ENCODE peak calls at places on chromosome 7, in four cellular contexts. One of them, this sample, is unnamed.

GRCh38 chr7:71735961-71736556 is 604.1 kb downstream of the GALNT17 start:
- DNase-seq in WTC11: peak
- DNase-seq in K562: peak
- DNase-seq in HepG2: peak
- DNase-seq in this sample: peak

GRCh38 chr7:159280008-159280407 is 135.3 kb upstream of the VIPR2 start:
- DNase-seq in WTC11: no peak
- DNase-seq in K562: no peak
- DNase-seq in HepG2: no peak
- DNase-seq in this sample: no peak

GRCh38 chr7:66047426-66047825 is 28.2 kb upstream of the ASL start:
- DNase-seq in WTC11: no peak
- DNase-seq in K562: no peak
- DNase-seq in HepG2: no peak
- DNase-seq in this sample: no peak

GRCh38 chr7:129832701-129833227 is 120.0 kb downstream of the UBE2H start:
- DNase-seq in WTC11: no peak
- DNase-seq in K562: no peak
- DNase-seq in HepG2: no peak
- DNase-seq in this sample: no peak

GRCh38 chr7:118059209-118059608 is 124.8 kb upstream of the LSM8 start:
- DNase-seq in WTC11: no peak
- DNase-seq in K562: no peak
- DNase-seq in HepG2: no peak
- DNase-seq in this sample: no peak

GRCh38 chr7:26900283-26900682 is 35.9 kb upstream of the SKAP2 start:
- DNase-seq in WTC11: no peak
- DNase-seq in K562: no peak
- DNase-seq in HepG2: no peak
- DNase-seq in this sample: no peak

GRCh38 chr7:27860800-27861199 is 120.8 kb downstream of the TAX1BP1 start:
- DNase-seq in WTC11: no peak
- DNase-seq in K562: no peak
- DNase-seq in HepG2: no peak
- DNase-seq in this sample: no peak

GRCh38 chr7:142436601-142437000 is 178.7 kb upstream of the PRSS58 start:
- DNase-seq in WTC11: no peak
- DNase-seq in K562: no peak
- DNase-seq in HepG2: no peak
- DNase-seq in this sample: peak

GRCh38 chr7:43530553-43531410 is 52.1 kb upstream of the STK17A start:
- DNase-seq in WTC11: no peak
- DNase-seq in K562: no peak
- DNase-seq in HepG2: peak
- DNase-seq in this sample: no peak

DNA sequence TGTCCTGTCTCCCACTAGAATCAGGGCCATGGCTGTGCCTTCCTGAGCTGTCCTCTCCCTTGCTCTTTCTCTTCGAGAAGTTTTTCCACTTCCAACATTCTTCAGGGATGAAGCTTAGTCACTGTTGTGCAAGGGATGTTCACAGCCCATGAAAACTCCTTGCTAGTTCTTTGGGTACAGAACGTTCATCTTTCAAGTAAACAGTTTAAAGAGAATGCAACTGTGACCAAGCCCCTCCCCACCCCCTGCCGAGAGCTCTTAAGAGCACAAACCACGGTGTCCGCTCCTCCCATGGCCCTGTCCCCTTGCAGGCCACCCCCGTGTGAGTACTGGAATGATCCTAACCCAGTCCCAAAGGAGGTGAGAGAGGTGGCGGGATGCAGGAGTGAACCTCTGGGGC is 161.1 kb upstream of the RHEB start:
- DNase-seq in WTC11: no peak
- DNase-seq in K562: no peak
- DNase-seq in HepG2: no peak
- DNase-seq in this sample: no peak
- TF ChIP-seq ELF4 in WTC11: no peak
- TF ChIP-seq ELF4 in K562: no peak
- TF ChIP-seq ELF4 in HepG2: no peak
- TF ChIP-seq ELF4 in this sample: no peak

DNA sequence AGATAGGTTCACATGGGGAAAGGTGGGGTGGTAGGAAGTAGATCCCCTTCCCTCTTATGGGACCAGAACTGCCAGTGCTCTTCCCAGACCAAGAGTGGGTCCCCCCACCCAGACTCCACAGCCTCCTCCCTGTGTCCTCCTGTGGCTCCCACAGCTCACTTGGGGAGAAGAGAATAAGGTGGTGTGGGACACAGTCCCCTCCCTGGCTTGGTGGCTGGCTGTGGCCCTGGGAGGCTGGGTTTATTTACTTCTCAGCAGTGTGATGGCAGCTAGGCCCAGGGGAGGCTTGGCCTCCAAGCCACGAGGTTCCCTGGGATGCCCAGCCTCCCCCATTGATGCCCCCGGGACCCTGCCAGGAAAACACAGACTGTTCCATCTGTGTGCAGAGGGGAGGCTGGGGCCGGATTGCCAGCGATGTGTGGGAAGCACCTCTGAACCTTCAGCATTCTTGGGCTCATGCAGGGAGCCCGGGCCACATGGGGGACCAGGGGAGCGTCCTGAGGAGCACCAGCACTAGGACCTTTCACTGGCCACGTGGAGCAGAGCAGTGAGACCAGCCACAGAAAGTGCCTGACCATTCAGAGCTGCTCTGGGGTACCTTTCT is 2.7 kb downstream of the IMPDH1 start:
- DNase-seq in WTC11: no peak
- DNase-seq in K562: no peak
- DNase-seq in HepG2: no peak
- DNase-seq in this sample: no peak
- TF ChIP-seq ELF4 in WTC11: no peak
- TF ChIP-seq ELF4 in K562: no peak
- TF ChIP-seq ELF4 in HepG2: no peak
- TF ChIP-seq ELF4 in this sample: no peak

DNA sequence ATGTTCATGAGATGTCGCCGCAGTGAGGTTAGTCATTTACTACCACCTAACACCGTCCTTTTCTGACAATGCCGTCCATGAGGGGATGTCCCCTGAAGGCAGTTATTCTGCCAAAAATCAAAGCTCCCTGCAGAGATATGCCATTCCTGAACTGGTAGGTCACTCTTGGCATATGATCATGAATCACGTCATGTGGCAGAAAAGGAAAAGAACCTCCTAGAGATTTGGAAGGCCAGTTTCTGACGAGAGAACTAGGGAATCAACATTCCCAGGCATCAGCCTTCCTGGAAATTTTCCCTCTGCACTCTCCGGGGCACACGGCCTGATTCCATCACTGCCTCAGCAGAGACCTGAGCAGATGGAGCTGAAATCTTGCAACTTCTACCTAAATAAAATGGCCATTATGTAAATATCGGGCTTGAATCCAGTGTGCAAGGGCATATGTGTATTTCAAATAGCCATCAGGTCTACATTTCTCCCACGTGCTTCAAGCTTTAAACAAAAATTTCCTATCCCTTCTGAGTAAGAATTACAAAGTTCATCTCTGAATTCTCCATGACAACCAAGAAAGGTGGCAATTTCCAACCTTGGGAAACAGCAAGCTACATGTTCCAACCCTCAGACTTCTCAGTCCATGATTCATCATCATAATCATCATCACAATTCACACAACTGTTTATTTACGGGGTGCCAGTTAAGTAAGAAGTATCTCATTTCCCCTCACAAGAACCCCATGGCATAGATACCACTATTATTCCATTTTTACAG is 46.5 kb downstream of the AMPH start:
- DNase-seq in WTC11: no peak
- DNase-seq in K562: no peak
- DNase-seq in HepG2: no peak
- DNase-seq in this sample: no peak
- TF ChIP-seq ELF4 in WTC11: no peak
- TF ChIP-seq ELF4 in K562: no peak
- TF ChIP-seq ELF4 in HepG2: no peak
- TF ChIP-seq ELF4 in this sample: no peak

DNA sequence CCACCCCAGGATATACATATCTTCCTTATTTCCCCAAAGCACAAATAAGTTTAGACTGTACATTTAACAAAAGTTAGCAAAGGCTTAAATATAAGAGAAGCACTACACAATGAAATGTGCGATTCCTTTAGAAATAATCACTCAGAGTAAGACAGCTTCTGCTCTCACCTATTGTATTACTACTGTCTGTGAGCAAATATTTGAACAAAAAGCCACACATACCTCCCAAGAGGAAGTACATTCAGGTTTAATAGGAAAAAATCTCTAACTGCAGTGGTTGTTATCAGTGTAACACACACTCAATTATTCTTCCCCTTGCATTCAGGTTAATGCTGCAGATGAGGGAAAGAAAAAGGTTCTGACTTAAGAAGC is 13.4 kb downstream of the GIMAP4 start:
- DNase-seq in WTC11: no peak
- DNase-seq in K562: no peak
- DNase-seq in HepG2: peak
- DNase-seq in this sample: no peak
- TF ChIP-seq ELF4 in WTC11: no peak
- TF ChIP-seq ELF4 in K562: no peak
- TF ChIP-seq ELF4 in HepG2: no peak
- TF ChIP-seq ELF4 in this sample: no peak

GRCh38 chr7:128427289-128427891 is 17.6 kb upstream of the IMPDH1 start:
- DNase-seq in WTC11: no peak
- DNase-seq in K562: peak
- DNase-seq in HepG2: peak
- DNase-seq in this sample: peak
- TF ChIP-seq ELF4 in WTC11: no peak
- TF ChIP-seq ELF4 in K562: no peak
- TF ChIP-seq ELF4 in HepG2: no peak
- TF ChIP-seq ELF4 in this sample: no peak

This sample was measured in HEK293T.